ENCODE peak calls at places on chromosome 3, in five cellular contexts. J, H, N, L and T are unnamed samples.

GRCh38 chr3:32303051-32303786 is 64.7 kb downstream of the CMTM8 start:
- DNase-seq in L (no peak), N (peak), H (no peak), J (no peak), T (no peak)

GRCh38 chr3:100665230-100665629 is 44.1 kb upstream of the TFG start:
- DNase-seq in H (no peak), J (no peak), L (no peak), N (no peak), T (no peak)

GRCh38 chr3:147661916-147662315 is 252.8 kb downstream of the ZIC1 start:
- DNase-seq in J (no peak), L (no peak), N (no peak), H (no peak), T (no peak)

GRCh38 chr3:174168538-174169254 is 690.4 kb upstream of the NAALADL2 start:
- DNase-seq in N (no peak), J (no peak), L (no peak), H (no peak), T (no peak)

GRCh38 chr3:139308156-139309017 is 35.4 kb upstream of the MRPS22 start:
- DNase-seq in H (no peak), J (no peak), N (no peak), L (no peak), T (no peak)

GRCh38 chr3:56812749-56813655 is 11.3 kb upstream of the ARHGEF3 start:
- DNase-seq in L (no peak), H (no peak), J (peak), N (peak), T (no peak)

GRCh38 chr3:58474348-58474911 is 17.5 kb upstream of the KCTD6 start:
- DNase-seq in L (no peak), H (no peak), J (no peak), N (no peak), T (no peak)

GRCh38 chr3:168168743-168169142 is 73.0 kb upstream of the GOLIM4 start:
- DNase-seq in J (no peak), N (no peak), H (no peak), L (no peak), T (no peak)

GRCh38 chr3:97992547-97993173 is 20.4 kb upstream of the RIOX2 start:
- DNase-seq in H (no peak), J (no peak), N (no peak), L (no peak), T (no peak)

GRCh38 chr3:174116421-174116820 is 718.9 kb downstream of the NLGN1 start:
- DNase-seq in N (peak), L (no peak), J (no peak), H (no peak), T (no peak)

GRCh38 chr3:28317438-28318022 is 31.0 kb upstream of the ZCWPW2 start:
- DNase-seq in H (no peak), L (peak), N (peak), J (peak), T (no peak)

GRCh38 chr3:165521131-165521871 is 315.9 kb downstream of the BCHE start:
- DNase-seq in H (no peak), J (no peak), L (no peak), N (no peak), T (no peak)

GRCh38 chr3:168443967-168444366 is 348.2 kb upstream of the GOLIM4 start:
- DNase-seq in N (no peak), H (no peak), J (no peak), L (no peak), T (no peak)